ENCODE peak calls at places on chromosomes 13 and 19, in five cellular contexts. G is pancreas, Z is thoracic aorta, E is heart right ventricle, M is PC-3. S is an unnamed sample.

GRCh38 chr19:9839415-9839814 is 4.3 kb downstream of the PIN1 start:
- DNase-seq in M (peak; percentile 29), Z (no peak), G (no peak), E (no peak), S (no peak)

GRCh38 chr19:40523322-40524047 is 53.2 kb upstream of the SHKBP1 start:
- DNase-seq in G (peak; percentile 69), Z (no peak), M (peak; percentile 66), E (peak; percentile 35), S (no peak)

GRCh38 chr13:24223341-24224231 is 63.1 kb downstream of the SPATA13 start:
- DNase-seq in Z (no peak), M (no peak), E (no peak), G (no peak), S (no peak)

GRCh38 chr19:18059297-18059696 is 27.4 kb downstream of the IL12RB1 start:
- DNase-seq in G (no peak), E (no peak), Z (no peak), M (no peak), S (no peak)

GRCh38 chr19:2719910-2720776 is 1.0 kb downstream of the DIRAS1 start:
- DNase-seq in Z (no peak), G (no peak), E (peak; percentile 50), M (no peak), S (no peak)

GRCh38 chr19:11111771-11112144 is 22.5 kb downstream of the LDLR start:
- DNase-seq in Z (no peak), G (no peak), M (peak; percentile 43), E (no peak), S (no peak)

GRCh38 chr19:57239982-57240310 is 486 bp upstream of the ZNF805 start:
- DNase-seq in E (no peak), Z (no peak), M (no peak), G (no peak), S (no peak)

GRCh38 chr13:49292742-49293498 is 45.2 kb downstream of the CDADC1 start:
- DNase-seq in G (no peak), Z (peak; percentile 82), E (peak; percentile 57), M (no peak), S (no peak)

GRCh38 chr13:40191186-40191980 is 475.1 kb downstream of the FOXO1 start:
- DNase-seq in M (no peak), Z (no peak), E (no peak), G (no peak), S (no peak)

GRCh38 chr13:100356889-100357288 is 231.7 kb downstream of the GGACT start:
- DNase-seq in M (no peak), G (no peak), E (no peak), Z (no peak), S (no peak)

GRCh38 chr13:26914624-26915023 is 154.0 kb upstream of the GPR12 start:
- DNase-seq in Z (no peak), G (no peak), E (no peak), M (no peak), S (no peak)

GRCh38 chr19:11496391-11497163 is 9.1 kb downstream of the ZNF653 start:
- DNase-seq in M (peak; percentile 84), G (no peak), Z (peak; percentile 27), E (peak; percentile 61), S (peak; percentile 38)

GRCh38 chr19:3405261-3405653 is 38.9 kb downstream of the NFIC start:
- DNase-seq in Z (no peak), E (no peak), M (no peak), G (no peak), S (no peak)

GRCh38 chr13:29918845-29919244 is 68.4 kb upstream of the UBL3 start:
- DNase-seq in M (peak; percentile 95), G (no peak), Z (no peak), E (no peak), S (no peak)

GRCh38 chr19:8526345-8527062 is 12.5 kb upstream of the ZNF414 start:
- DNase-seq in M (peak; percentile 95), Z (peak; percentile 77), G (peak; percentile 90), E (peak; percentile 91), S (no peak)

GRCh38 chr13:75368167-75368566 is 113.8 kb downstream of the TBC1D4 start:
- DNase-seq in E (no peak), Z (peak; percentile 14), G (no peak), M (peak; percentile 65), S (no peak)

GRCh38 chr19:42291437-42291815 is 10.5 kb upstream of the PRR19 start:
- DNase-seq in Z (no peak), M (no peak), G (no peak), E (no peak), S (no peak)

GRCh38 chr13:41649659-41650058 is 192.3 kb downstream of the RGCC start:
- DNase-seq in M (peak; percentile 43), Z (no peak), E (no peak), G (no peak), S (no peak)

GRCh38 chr19:11247391-11247790 is 8.0 kb downstream of the ANGPTL8 start:
- DNase-seq in Z (no peak), G (no peak), E (peak; percentile 91), M (no peak), S (no peak)

GRCh38 chr19:50204811-50205675 is 1.6 kb downstream of the MYH14 start:
- DNase-seq in G (peak; percentile 91), Z (no peak), M (peak; percentile 85), E (peak; percentile 71), S (no peak)

GRCh38 chr19:46660008-46660517 is 919 bp downstream of the DACT3 start:
- DNase-seq in E (no peak), Z (no peak), G (no peak), M (no peak), S (no peak)

GRCh38 chr19:45767881-45768643 is 990 bp downstream of the SIX5 start:
- DNase-seq in M (peak; percentile 37), E (peak; percentile 72), G (peak; percentile 80), Z (no peak), S (no peak)

GRCh38 chr19:44025217-44025936 is at the start of gene ZNF222:
- DNase-seq in M (peak; percentile 60), Z (peak; percentile 67), E (peak; percentile 76), G (peak; percentile 90), S (peak; percentile 64)

GRCh38 chr19:38229585-38230073 is 5.6 kb upstream of the DPF1 start:
- DNase-seq in M (peak; percentile 67), Z (no peak), G (no peak), E (peak; percentile 68), S (peak; percentile 60)

GRCh38 chr19:13036366-13036976 is 41.2 kb downstream of the NFIX start:
- DNase-seq in M (peak; percentile 93), G (no peak), Z (no peak), E (no peak), S (no peak)

GRCh38 chr13:29104461-29104860 is 284.3 kb downstream of the MTUS2 start:
- DNase-seq in M (no peak), Z (no peak), E (no peak), G (no peak), S (no peak)

GRCh38 chr13:66528903-66529576 is 701.1 kb downstream of the PCDH9 start:
- DNase-seq in G (no peak), M (no peak), E (no peak), Z (no peak), S (no peak)

GRCh38 chr13:35208587-35208986 is 266.5 kb downstream of the NBEA start:
- DNase-seq in Z (no peak), G (no peak), E (no peak), M (peak; percentile 35), S (no peak)

GRCh38 chr13:47117268-47117667 is 220.4 kb upstream of the HTR2A start:
- DNase-seq in Z (no peak), G (no peak), M (peak; percentile 68), E (no peak), S (no peak)

GRCh38 chr13:108086678-108087077 is 128.7 kb downstream of the LIG4 start:
- DNase-seq in Z (no peak), M (peak; percentile 51), E (no peak), G (peak; percentile 16), S (no peak)
- TF ChIP-seq CTCF in Z (no peak), M (peak; percentile 59), E (no peak), G (no peak), S (no peak)

GRCh38 chr13:112903071-112903577 is 65.9 kb upstream of the MCF2L start:
- DNase-seq in Z (no peak), E (no peak), M (no peak), G (no peak), S (no peak)
- H3K27me3 ChIP-seq in Z (no peaks in the 10 kb centered on the region), E (no peaks in the 10 kb centered on the region), M (no peaks in the 10 kb centered on the region), G (no peaks in the 10 kb centered on the region), S (no peaks in the 10 kb centered on the region)

GRCh38 chr19:5958074-5958850 is 19.7 kb downstream of the RANBP3 start:
- DNase-seq in E (no peak), Z (no peak), G (no peak), M (no peak), S (no peak)
- H3K27ac ChIP-seq in E (no peak overlapping the region), Z (no peak overlapping the region), G (no peak overlapping the region), M (no peak overlapping the region), S (no peak overlapping the region)

GRCh38 chr19:39342647-39343305 is 555 bp downstream of the SAMD4B start:
- DNase-seq in G (peak; percentile 45), Z (no peak), E (peak; percentile 28), M (no peak), S (no peak)

GRCh38 chr19:39341720-39342604 is at the start of gene SAMD4B:
- DNase-seq in E (peak; percentile 100), M (peak; percentile 94), Z (peak; percentile 91), G (peak; percentile 99), S (peak; percentile 99)

GRCh38 chr19:39345956-39346355 is 3.7 kb downstream of the SAMD4B start:
- DNase-seq in Z (no peak), E (no peak), M (no peak), G (no peak), S (no peak)

GRCh38 chr19:39339636-39340035 is 2.6 kb upstream of the SAMD4B start:
- DNase-seq in G (no peak), E (no peak), M (no peak), Z (no peak), S (no peak)

GRCh38 chr19:39341122-39341719 is 1.0 kb upstream of the SAMD4B start:
- DNase-seq in M (peak; percentile 9), E (peak; percentile 21), Z (no peak), G (peak; percentile 46), S (peak; percentile 42)
- TF ChIP-seq CTCF in M (no peak), E (no peak), Z (no peak), G (no peak), S (no peak)

S was measured in CD4-positive, alpha-beta T cell.